ENCODE peak calls at places on chromosomes 4 and X, in eight cellular contexts. O is foreskin fibroblast, A is heart left ventricle, C is left ventricle myocardium inferior, F is fibroblast of mammary gland, I is H1, Q is right atrium auricular region, M is heart right ventricle. Z is an unnamed sample.
A peak's percentile ranks its signal among the peaks of the same experiment; 100 is the strongest.

GRCh38 chr4:122842984-122843531 is 16.4 kb downstream of the FGF2 start:
- DNase-seq in O (peak; percentile 22), A (no peak), C (no peak), F (no peak), I (peak; percentile 44), Q (no peak), M (no peak), Z (no peak)

GRCh38 chrX:47191331-47191730 is 2.3 kb upstream of the UBA1 start:
- DNase-seq in O (peak; percentile 41), A (no peak), C (no peak), F (peak; percentile 12), I (peak; percentile 49), Q (no peak), M (no peak), Z (no peak)

GRCh38 chrX:18377802-18378201 is 23.3 kb upstream of the SCML2 start:
- DNase-seq in O (peak; percentile 43), A (no peak), C (no peak), F (peak; percentile 20), I (peak; percentile 45), Q (no peak), M (no peak), Z (peak; percentile 34)

GRCh38 chr4:20422398-20422797 is 170.7 kb downstream of the SLIT2 start:
- DNase-seq in O (peak; percentile 63), A (peak; percentile 22), C (no peak), F (peak; percentile 65), I (peak; percentile 67), Q (no peak), M (peak; percentile 8), Z (peak; percentile 79)

GRCh38 chr4:130486186-130486585 is 1390.2 kb downstream of the C4orf33 start:
- DNase-seq in O (peak; percentile 43), A (no peak), C (no peak), F (peak; percentile 23), I (no peak), Q (no peak), M (no peak), Z (peak; percentile 73)

GRCh38 chr4:176775326-176775725 is 17.4 kb downstream of the VEGFC start:
- DNase-seq in O (no peak), A (no peak), C (no peak), F (no peak), I (no peak), Q (no peak), M (no peak), Z (no peak)

GRCh38 chrX:1165535-1166196 is 46.8 kb downstream of the CRLF2 start:
- DNase-seq in O (no peak), A (no peak), C (no peak), F (no peak), I (peak; percentile 47), Q (no peak), M (no peak), Z (peak; percentile 0)

GRCh38 chrX:20968996-20969395 is 405.2 kb upstream of the CNKSR2 start:
- DNase-seq in O (no peak), A (no peak), C (no peak), F (peak; percentile 4), I (no peak), Q (no peak), M (no peak), Z (peak; percentile 29)

GRCh38 chr4:83552924-83553323 is 17.0 kb downstream of the GPAT3 start:
- DNase-seq in O (peak; percentile 86), A (no peak), C (no peak), F (peak; percentile 86), I (no peak), Q (no peak), M (no peak), Z (peak; percentile 70)

GRCh38 chr4:143420227-143420626 is 83.6 kb downstream of the GAB1 start:
- DNase-seq in O (no peak), A (no peak), C (no peak), F (no peak), I (no peak), Q (no peak), M (no peak), Z (no peak)

GRCh38 chrX:94107981-94108380 is 434.0 kb downstream of the FAM133A start:
- DNase-seq in O (no peak), A (no peak), C (no peak), F (no peak), I (no peak), Q (no peak), M (no peak), Z (no peak)

GRCh38 chrX:77009691-77010090 is 437.5 kb upstream of the FGF16 start:
- DNase-seq in O (peak; percentile 4), A (no peak), C (no peak), F (peak; percentile 48), I (no peak), Q (no peak), M (no peak), Z (no peak)

GRCh38 chrX:17359500-17359899 is 15.5 kb upstream of the NHS start:
- DNase-seq in O (peak; percentile 20), A (no peak), C (no peak), F (peak; percentile 47), I (no peak), Q (no peak), M (no peak), Z (no peak)

GRCh38 chr4:25410820-25411529 is 33.9 kb downstream of the ANAPC4 start:
- DNase-seq in O (no peak), A (no peak), C (no peak), F (no peak), I (no peak), Q (no peak), M (no peak), Z (no peak)

GRCh38 chr4:185108669-185109068 is 34.4 kb upstream of the SLC25A4 start:
- DNase-seq in O (no peak), A (no peak), C (no peak), F (no peak), I (no peak), Q (no peak), M (no peak), Z (no peak)

GRCh38 chr4:30721353-30722091 is 1.4 kb downstream of the PCDH7 start:
- DNase-seq in O (peak; percentile 71), A (peak; percentile 53), C (peak; percentile 33), F (peak; percentile 33), I (peak; percentile 76), Q (no peak), M (peak; percentile 7), Z (peak; percentile 22)
- TF ChIP-seq CTCF in O (no peak), A (no peak), C (peak; percentile 54), F (no peak), I (no peak), Q (peak; percentile 54), M (peak; percentile 52), Z (no peak)

DNA sequence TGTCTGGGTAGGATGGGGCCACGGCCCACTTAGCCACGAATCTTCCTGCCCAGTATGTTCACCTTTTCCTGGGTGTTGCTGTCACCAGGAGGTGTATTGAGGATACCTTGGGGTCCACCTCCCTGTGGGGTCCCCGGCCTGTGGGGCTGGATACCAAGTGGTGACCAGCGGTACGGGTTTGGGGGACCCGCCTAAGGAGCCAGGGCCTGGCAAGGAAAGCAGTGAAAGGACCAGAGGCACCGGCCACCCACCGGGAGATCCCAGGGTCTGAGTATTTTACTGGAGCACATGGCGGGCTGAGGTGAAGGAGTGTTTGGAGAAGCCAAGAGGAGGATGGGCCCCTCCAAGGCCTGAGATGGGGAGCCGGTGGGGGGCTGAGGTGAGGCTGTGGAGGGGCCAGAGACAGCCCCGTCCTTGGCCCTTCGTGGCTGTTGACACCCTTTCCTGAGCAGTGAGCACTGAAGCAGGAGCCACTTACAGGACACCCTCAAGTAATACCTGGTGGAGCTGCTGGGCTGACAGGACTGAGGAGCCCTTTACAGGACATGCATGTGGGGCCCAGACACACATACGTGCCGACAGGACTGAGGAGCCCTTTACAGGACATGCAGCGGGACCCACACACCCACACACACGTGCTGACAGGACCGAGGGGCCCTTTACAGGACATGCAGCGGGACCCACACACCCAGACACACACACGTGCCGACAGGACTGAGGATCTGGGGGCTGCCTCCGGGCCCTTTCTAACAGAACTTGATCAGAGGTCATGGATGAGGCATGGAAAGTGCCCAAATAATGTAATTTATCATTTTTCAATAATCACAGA is 38.4 kb downstream of the TMEM271 start:
- DNase-seq in O (no peak), A (no peak), C (no peak), F (no peak), I (no peak), Q (no peak), M (no peak), Z (no peak)
- H3K4me3 ChIP-seq in O (no peak overlapping the region), A (no peak overlapping the region), C (no peak overlapping the region), F (no peak overlapping the region), I (no peak overlapping the region), Q (no peak overlapping the region), M (no peak overlapping the region), Z (no peak overlapping the region)

DNA sequence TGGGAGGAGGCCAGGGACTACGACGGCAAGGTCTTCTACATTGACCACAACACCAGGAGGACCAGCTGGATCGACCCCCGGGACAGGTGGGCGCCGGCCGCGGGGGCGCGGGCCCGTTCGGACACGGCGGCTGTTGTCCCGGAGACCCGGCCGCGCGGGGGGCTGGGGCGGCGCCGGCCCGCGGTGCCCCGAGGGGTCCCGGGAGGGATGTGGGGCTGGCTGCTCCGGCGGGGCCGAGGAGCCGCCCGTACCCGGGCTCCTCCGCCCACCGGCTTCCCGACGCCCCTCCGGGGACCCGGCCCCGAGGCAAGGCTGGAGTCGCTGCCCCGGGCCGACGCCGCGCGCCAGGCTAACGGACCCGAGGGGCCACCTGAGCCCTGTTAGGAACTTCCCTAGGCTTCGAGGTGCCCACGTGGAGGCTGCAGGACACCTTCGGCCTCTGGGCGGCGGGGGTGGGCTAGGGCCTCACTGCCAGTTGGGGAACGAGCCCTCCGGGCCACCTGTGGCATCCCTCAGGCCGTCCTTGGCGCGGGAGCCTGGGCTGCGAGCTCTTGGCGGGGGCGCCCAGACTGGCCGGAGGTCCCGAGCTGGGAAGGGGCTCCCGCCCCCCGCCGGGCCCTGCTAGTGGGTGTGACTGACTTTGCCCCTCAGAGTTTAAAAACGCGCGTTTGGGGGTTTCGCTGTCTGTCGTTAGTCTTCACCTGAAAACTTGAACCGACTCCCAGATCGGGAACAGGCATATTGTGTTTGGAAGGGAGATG is 660 bp downstream of the WWC2 start:
- DNase-seq in O (peak; percentile 55), A (peak; percentile 46), C (peak; percentile 36), F (no peak), I (peak; percentile 85), Q (no peak), M (peak; percentile 36), Z (peak; percentile 29)
- TF ChIP-seq CTCF in O (no peak), A (no peak), C (peak; percentile 26), F (no peak), I (peak; percentile 64), Q (no peak), M (no peak), Z (peak; percentile 15)

GRCh38 chrX:30373951-30374350 is 64.8 kb upstream of the NR0B1 start:
- DNase-seq in O (no peak), A (no peak), C (no peak), F (no peak), I (no peak), Q (no peak), M (no peak), Z (no peak)
- H3K4me3 ChIP-seq in O (no peak overlapping the region), A (no peak overlapping the region), C (no peak overlapping the region), F (no peak overlapping the region), I (no peak overlapping the region), Q (no peak overlapping the region), M (no peak overlapping the region), Z (no peak overlapping the region)

GRCh38 chr4:70901984-70902576 is at the start of gene MOB1B:
- DNase-seq in O (peak; percentile 93), A (peak; percentile 93), C (peak; percentile 90), F (peak; percentile 83), I (peak; percentile 91), Q (peak; percentile 89), M (peak; percentile 93), Z (peak; percentile 86)
- TF ChIP-seq CTCF in O (peak; percentile 9), A (peak; percentile 16), C (peak; percentile 48), F (no peak), I (peak; percentile 65), Q (no peak), M (peak; percentile 56), Z (peak; percentile 44)

Z was measured in cardiac fibroblast.